ENCODE peak calls at places on chromosome 1, in five cellular contexts. B is stimulated activated CD8-positive, alpha-beta memory T cell treated with anti-CD3 and anti-CD28 coated beads, Interleukin-7, amount 100 ng/mL, for 1 hour; R is Peyer's patch; X is dermis microvascular lymphatic vessel endothelial cell; Z is ovary. V is an unnamed sample.
A peak's percentile ranks its signal among the peaks of the same experiment; 100 is the strongest.

GRCh38 chr1:246519514-246519913 is 12.4 kb upstream of the SMYD3 start:
- DNase-seq in B (no peak), R (no peak), X (no peak), Z (no peak), V (no peak)

GRCh38 chr1:172699111-172699510 is 40.2 kb downstream of the FASLG start:
- DNase-seq in B (peak; percentile 52), R (no peak), X (peak; percentile 82), Z (no peak), V (no peak)

GRCh38 chr1:44072204-44072603 is 40.9 kb upstream of the SLC6A9 start:
- DNase-seq in B (no peak), R (no peak), X (peak; percentile 25), Z (no peak), V (no peak)

GRCh38 chr1:1246601-1247340 is at the start of gene C1QTNF12:
- DNase-seq in B (no peak), R (no peak), X (no peak), Z (no peak), V (no peak)

GRCh38 chr1:59318271-59318865 is 21.5 kb downstream of the FGGY start:
- DNase-seq in B (no peak), R (no peak), X (no peak), Z (no peak), V (no peak)

GRCh38 chr1:29501227-29501976 is 265.1 kb downstream of the PTPRU start:
- DNase-seq in B (no peak), R (no peak), X (no peak), Z (no peak), V (no peak)

GRCh38 chr1:239164451-239165180 is 221.8 kb upstream of the CHRM3 start:
- DNase-seq in B (no peak), R (no peak), X (no peak), Z (no peak), V (no peak)

GRCh38 chr1:147852706-147853225 is 49.8 kb upstream of the GJA8 start:
- DNase-seq in B (no peak), R (no peak), X (no peak), Z (no peak), V (no peak)

GRCh38 chr1:24720152-24720551 is 25.1 kb upstream of the CLIC4 start:
- DNase-seq in B (no peak), R (no peak), X (peak; percentile 99), Z (peak; percentile 48), V (no peak)

GRCh38 chr1:201480231-201481003 is 11.4 kb upstream of the PHLDA3 start:
- DNase-seq in B (peak; percentile 27), R (peak; percentile 92), X (peak; percentile 58), Z (no peak), V (peak; percentile 60)

GRCh38 chr1:164780863-164781262 is 221.9 kb downstream of the PBX1 start:
- DNase-seq in B (no peak), R (no peak), X (no peak), Z (no peak), V (no peak)

GRCh38 chr1:88302843-88303486 is 381.1 kb upstream of the PKN2 start:
- DNase-seq in B (no peak), R (no peak), X (peak; percentile 42), Z (peak; percentile 18), V (no peak)